ENCODE peak calls at places on chromosomes 12 and 14, in ten cellular contexts. W is transverse colon, S is HCT116, L is iPS DF 6.9, N is HepG2, B is dorsolateral prefrontal cortex, G is aorta, Z is left ventricle myocardium inferior, F is Peyer's patch, H is tibial artery. J is an unnamed sample. For H3K27me3, the result is how much of the 10 kb centered on the place peaks cover.

GRCh38 chr14:87810711-87811110 is 182.3 kb downstream of the GALC start:
- DNase-seq in W (no peak), F (no peak), B (no peak), H (no peak), N (no peak), S (no peak), Z (no peak), L (no peak), G (no peak), J (no peak)

GRCh38 chr12:6171409-6172015 is 28.7 kb upstream of the CD9 start:
- DNase-seq in B (no peak), S (no peak), N (no peak), G (no peak), W (no peak), Z (peak), F (peak), L (no peak), H (peak), J (peak)

GRCh38 chr14:54773171-54774006 is 129.2 kb downstream of the GCH1 start:
- DNase-seq in S (peak), N (peak), G (peak), Z (peak), B (peak), W (peak), L (peak), F (peak), H (peak), J (peak)

GRCh38 chr12:113140706-113141105 is 5.1 kb upstream of the RASAL1 start:
- DNase-seq in G (no peak), L (no peak), B (no peak), W (no peak), S (no peak), Z (no peak), H (no peak), F (no peak), N (no peak), J (no peak)

GRCh38 chr14:75711134-75711795 is 50.2 kb downstream of the TTLL5 start:
- DNase-seq in L (no peak), B (no peak), G (no peak), W (no peak), Z (no peak), S (peak), F (no peak), N (peak), H (no peak), J (no peak)

GRCh38 chr14:42140001-42140400 is 533.3 kb downstream of the LRFN5 start:
- DNase-seq in H (no peak), Z (no peak), W (no peak), B (no peak), G (no peak), S (no peak), N (no peak), L (no peak), F (no peak), J (no peak)

GRCh38 chr12:7376196-7376595 is 67.8 kb downstream of the CD163L1 start:
- DNase-seq in L (no peak), B (no peak), H (no peak), F (no peak), W (no peak), N (no peak), G (no peak), Z (no peak), S (no peak), J (no peak)

GRCh38 chr12:1836854-1837411 is 16.6 kb downstream of the LRTM2 start:
- DNase-seq in G (peak), L (no peak), N (peak), Z (no peak), H (no peak), W (no peak), F (no peak), B (peak), S (no peak), J (no peak)

GRCh38 chr12:46475972-46476645 is 103.5 kb upstream of the SLC38A2 start:
- DNase-seq in B (no peak), W (no peak), Z (no peak), L (no peak), F (no peak), H (no peak), S (no peak), G (no peak), N (no peak), J (no peak)

GRCh38 chr12:1552171-1552570 is 42.2 kb downstream of the FBXL14 start:
- DNase-seq in N (no peak), H (no peak), F (no peak), W (no peak), G (no peak), S (no peak), L (no peak), B (no peak), Z (no peak), J (no peak)

GRCh38 chr12:70830221-70831061 is 90.1 kb downstream of the PTPRR start:
- DNase-seq in S (no peak), N (no peak), G (no peak), B (no peak), Z (no peak), H (no peak), F (no peak), L (no peak), W (no peak), J (no peak)

GRCh38 chr14:79543966-79544365 is 667.3 kb downstream of the DIO2 start:
- DNase-seq in B (no peak), H (no peak), F (no peak), N (no peak), G (no peak), S (no peak), W (no peak), Z (no peak), L (peak), J (no peak)

GRCh38 chr14:73764881-73765280 is 50.7 kb upstream of the PNMA1 start:
- DNase-seq in L (no peak), F (peak), S (no peak), N (no peak), W (peak), Z (peak), B (no peak), H (peak), G (peak), J (peak)

GRCh38 chr12:92197815-92198214 is 52.2 kb upstream of the BTG1 start:
- DNase-seq in F (no peak), B (no peak), L (no peak), W (no peak), Z (no peak), G (no peak), N (no peak), H (no peak), S (no peak), J (no peak)

GRCh38 chr14:73729556-73730265 is 15.5 kb upstream of the PNMA1 start:
- DNase-seq in Z (no peak), H (peak), B (no peak), G (no peak), S (no peak), L (no peak), N (no peak), W (no peak), F (no peak), J (peak)

GRCh38 chr14:93430889-93431670 is at the start of gene UNC79:
- DNase-seq in L (peak), W (no peak), G (no peak), B (peak), Z (no peak), S (no peak), F (no peak), H (no peak), N (no peak), J (peak)

GRCh38 chr14:43252866-43253265 is 1254.2 kb downstream of the FSCB start:
- DNase-seq in W (no peak), Z (no peak), G (no peak), N (no peak), H (no peak), S (no peak), L (no peak), B (no peak), F (no peak), J (no peak)

GRCh38 chr14:26811756-26812305 is 214.0 kb upstream of the NOVA1 start:
- DNase-seq in S (no peak), F (no peak), W (no peak), H (no peak), Z (no peak), L (no peak), B (no peak), G (no peak), N (no peak), J (no peak)

GRCh38 chr14:76261371-76261811 is 109.7 kb downstream of the GPATCH2L start:
- DNase-seq in B (no peak), S (no peak), N (no peak), L (no peak), F (no peak), G (no peak), H (no peak), W (no peak), Z (no peak), J (no peak)

GRCh38 chr14:102427642-102428041 is 64.9 kb downstream of the TECPR2 start:
- DNase-seq in S (no peak), N (no peak), H (no peak), G (no peak), Z (no peak), W (no peak), F (no peak), B (no peak), L (no peak), J (no peak)

GRCh38 chr14:95465358-95465757 is 51.1 kb downstream of the SYNE3 start:
- DNase-seq in B (no peak), H (no peak), W (no peak), S (no peak), F (no peak), G (no peak), Z (no peak), L (no peak), N (no peak), J (no peak)

GRCh38 chr12:55072093-55072492 is 52.3 kb downstream of the NEUROD4 start:
- DNase-seq in S (peak), W (peak), G (peak), F (peak), H (no peak), Z (peak), N (peak), B (peak), L (peak), J (peak)

GRCh38 chr12:57473886-57474285 is 5.8 kb downstream of the ARHGAP9 start:
- DNase-seq in W (no peak), B (no peak), N (no peak), L (no peak), G (no peak), Z (no peak), F (no peak), S (no peak), H (no peak), J (no peak)
- H3K27me3 ChIP-seq in W (half or more), B (under half), N (half or more), L (under half), G (under half), Z (half or more), F (under half), S (under half), H (under half), J (under half)

GRCh38 chr12:107317751-107318553 is 224.6 kb upstream of the CRY1 start:
- DNase-seq in G (peak), N (peak), B (peak), Z (peak), S (peak), F (peak), W (peak), L (no peak), H (peak), J (peak)
- H3K27me3 ChIP-seq in G (under half), N (under half), B (under half), Z (half or more), S (under half), F (under half), W (half or more), L (under half), H (under half), J (under half)

GRCh38 chr14:24355009-24355408 is 13.0 kb upstream of the NFATC4 start:
- DNase-seq in Z (no peak), W (no peak), B (no peak), F (no peak), S (no peak), L (no peak), N (no peak), H (no peak), G (no peak), J (no peak)

GRCh38 chr14:24351517-24351916 is 11.7 kb upstream of the RIPK3 start:
- DNase-seq in B (no peak), W (no peak), Z (no peak), G (peak), N (no peak), S (no peak), F (no peak), L (no peak), H (no peak), J (no peak)

GRCh38 chr14:24353551-24354529 is 14.0 kb upstream of the RIPK3 start:
- DNase-seq in Z (no peak), L (no peak), N (peak), H (no peak), S (no peak), F (peak), W (peak), B (no peak), G (no peak), J (no peak)

GRCh38 chr14:24360281-24360680 is 7.7 kb upstream of the NFATC4 start:
- DNase-seq in H (no peak), F (no peak), B (no peak), Z (no peak), L (no peak), S (no peak), W (no peak), N (no peak), G (no peak), J (no peak)

DNA sequence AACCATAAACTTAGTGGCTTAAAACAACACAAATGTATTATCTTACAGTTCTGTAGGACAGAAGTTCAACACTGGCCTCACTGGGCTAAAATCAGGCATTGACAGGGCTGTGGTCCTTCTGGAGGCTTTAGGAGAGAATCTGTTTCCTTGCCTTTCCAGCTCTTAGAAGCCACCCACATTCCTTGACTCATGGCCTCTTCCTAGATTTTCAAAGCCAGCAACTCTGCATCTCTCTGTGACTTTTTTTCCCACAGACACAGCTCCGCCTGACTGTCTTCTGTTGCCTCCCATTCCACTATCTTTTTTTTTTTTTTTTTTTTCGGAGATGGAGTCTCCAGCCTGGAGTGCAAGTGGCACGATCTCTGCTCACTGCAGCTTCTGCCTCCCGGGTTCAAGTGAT is 11.8 kb upstream of the NFATC4 start:
- DNase-seq in F (no peak), Z (no peak), N (no peak), H (no peak), L (no peak), B (no peak), S (no peak), G (no peak), W (no peak), J (no peak)
- H3K27me3 ChIP-seq in F (under half), Z (under half), N (under half), H (under half), L (under half), B (under half), S (under half), G (under half), W (under half), J (under half)

GRCh38 chr12:132319991-132320570 is 9.3 kb downstream of the GALNT9 start:
- DNase-seq in W (no peak), N (no peak), L (no peak), G (peak), S (no peak), H (no peak), Z (no peak), F (no peak), B (peak), J (peak)
- H3K27me3 ChIP-seq in W (under half), N (half or more), L (under half), G (under half), S (under half), H (under half), Z (half or more), F (under half), B (under half), J (under half)

GRCh38 chr12:130157998-130158774 is 4.1 kb upstream of the FZD10 start:
- DNase-seq in Z (no peak), H (no peak), F (no peak), B (no peak), G (no peak), W (no peak), S (no peak), N (no peak), L (no peak), J (no peak)

GRCh38 chr12:130153803-130154202 is 8.5 kb upstream of the FZD10 start:
- DNase-seq in N (no peak), S (no peak), F (no peak), W (no peak), G (no peak), H (peak), L (no peak), B (no peak), Z (no peak), J (no peak)

GRCh38 chr12:130154276-130154675 is 8.0 kb upstream of the FZD10 start:
- DNase-seq in S (no peak), Z (no peak), H (peak), L (no peak), F (no peak), G (no peak), N (no peak), B (no peak), W (no peak), J (no peak)

GRCh38 chr12:130156652-130157275 is 5.5 kb upstream of the FZD10 start:
- DNase-seq in S (no peak), N (no peak), L (no peak), Z (no peak), G (no peak), B (no peak), W (no peak), F (no peak), H (no peak), J (no peak)

GRCh38 chr12:130155416-130156073 is 6.7 kb upstream of the FZD10 start:
- DNase-seq in B (no peak), S (no peak), G (no peak), W (no peak), H (peak), L (no peak), N (no peak), Z (no peak), F (no peak), J (no peak)
- H3K27me3 ChIP-seq in B (half or more), S (under half), G (under half), W (under half), H (under half), L (under half), N (half or more), Z (half or more), F (under half), J (under half)

GRCh38 chr12:94874086-94874985 is 129.2 kb downstream of the NDUFA12 start:
- DNase-seq in F (no peak), W (no peak), B (peak), N (no peak), Z (no peak), L (no peak), H (no peak), S (no peak), G (no peak), J (no peak)

GRCh38 chr12:94872671-94873367 is 130.7 kb downstream of the NDUFA12 start:
- DNase-seq in F (no peak), G (no peak), W (no peak), N (no peak), Z (no peak), B (peak), L (no peak), S (no peak), H (no peak), J (peak)

GRCh38 chr12:94875525-94875924 is 128.0 kb downstream of the NDUFA12 start:
- DNase-seq in N (peak), W (no peak), L (no peak), H (no peak), B (peak), S (peak), G (no peak), F (no peak), Z (no peak), J (no peak)

GRCh38 chr12:94873368-94874085 is 130.0 kb downstream of the NDUFA12 start:
- DNase-seq in L (no peak), Z (peak), F (no peak), H (no peak), W (peak), N (no peak), G (no peak), B (peak), S (no peak), J (peak)

GRCh38 chr12:94874986-94875312 is 128.5 kb downstream of the NDUFA12 start:
- DNase-seq in L (no peak), B (peak), G (no peak), W (no peak), Z (no peak), H (no peak), N (no peak), F (no peak), S (no peak), J (no peak)
- H3K27me3 ChIP-seq in L (under half), B (under half), G (under half), W (half or more), Z (half or more), H (under half), N (under half), F (under half), S (under half), J (under half)

DNA sequence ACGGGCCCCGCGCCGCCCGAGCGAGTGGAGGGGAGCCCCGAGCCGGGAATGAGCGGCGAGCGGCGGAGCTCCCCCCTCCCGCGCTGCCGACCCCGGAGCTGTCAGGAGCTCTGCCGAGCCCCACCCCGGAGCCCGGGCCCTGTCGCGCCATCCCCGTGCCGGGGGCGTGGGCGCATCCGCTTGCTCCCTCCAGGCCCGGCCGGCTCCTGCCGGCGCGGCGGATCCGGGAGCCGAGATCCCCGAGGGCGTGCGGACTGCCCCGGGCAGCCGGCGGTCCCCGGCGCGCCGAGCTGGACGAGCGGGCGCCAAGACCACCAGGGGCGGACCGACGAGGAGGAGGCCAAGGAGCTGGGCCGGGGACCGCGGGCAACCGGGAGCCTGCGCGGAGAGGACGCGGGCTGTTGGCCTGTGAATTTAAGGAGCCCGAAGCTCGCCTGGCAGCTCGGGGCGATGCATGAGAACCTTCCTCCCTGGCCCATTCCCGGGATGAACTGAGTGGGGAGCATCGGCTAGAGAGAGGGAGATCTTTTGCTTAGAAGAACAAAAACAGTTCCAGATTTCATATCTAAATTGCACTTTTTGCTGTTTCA is 2.0 kb downstream of the PTHLH start:
- DNase-seq in Z (no peak), L (no peak), G (peak), H (no peak), S (no peak), W (no peak), B (no peak), N (no peak), F (peak), J (no peak)
- H3K27me3 ChIP-seq in Z (half or more), L (half or more), G (under half), H (under half), S (under half), W (half or more), B (half or more), N (half or more), F (under half), J (under half)

DNA sequence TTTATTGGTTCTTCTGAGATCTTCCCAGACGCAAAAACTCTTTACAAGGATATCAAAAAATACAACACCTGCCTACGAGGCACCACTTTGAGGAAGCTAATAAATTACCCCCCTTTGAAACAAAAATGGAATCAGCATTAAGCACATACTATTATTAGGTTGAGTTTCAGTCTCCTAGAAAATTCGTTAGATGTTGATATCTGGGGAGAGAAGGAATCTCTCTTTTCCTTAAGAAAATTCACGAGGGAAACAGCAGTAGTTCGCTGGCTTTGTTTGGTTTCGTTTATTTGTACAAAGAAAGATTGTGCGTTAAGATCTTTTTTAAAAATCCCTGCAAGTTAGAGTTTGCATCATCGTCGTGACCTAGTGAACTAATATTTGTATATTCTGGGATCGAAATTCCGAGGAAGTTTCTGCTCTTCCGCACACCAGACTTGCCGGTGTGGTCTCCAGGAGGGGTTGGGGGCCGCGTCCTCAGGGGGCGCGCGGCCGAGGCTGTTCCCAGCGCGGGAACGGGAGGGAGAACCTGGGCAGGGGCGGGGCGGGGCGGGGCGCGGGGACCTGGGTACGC is 12.1 kb downstream of the NKX2-1 start:
- DNase-seq in B (no peak), L (no peak), N (no peak), W (no peak), S (no peak), H (no peak), G (no peak), F (no peak), Z (no peak), J (no peak)
- H3K27me3 ChIP-seq in B (half or more), L (half or more), N (half or more), W (half or more), S (under half), H (under half), G (under half), F (half or more), Z (half or more), J (under half)

DNA sequence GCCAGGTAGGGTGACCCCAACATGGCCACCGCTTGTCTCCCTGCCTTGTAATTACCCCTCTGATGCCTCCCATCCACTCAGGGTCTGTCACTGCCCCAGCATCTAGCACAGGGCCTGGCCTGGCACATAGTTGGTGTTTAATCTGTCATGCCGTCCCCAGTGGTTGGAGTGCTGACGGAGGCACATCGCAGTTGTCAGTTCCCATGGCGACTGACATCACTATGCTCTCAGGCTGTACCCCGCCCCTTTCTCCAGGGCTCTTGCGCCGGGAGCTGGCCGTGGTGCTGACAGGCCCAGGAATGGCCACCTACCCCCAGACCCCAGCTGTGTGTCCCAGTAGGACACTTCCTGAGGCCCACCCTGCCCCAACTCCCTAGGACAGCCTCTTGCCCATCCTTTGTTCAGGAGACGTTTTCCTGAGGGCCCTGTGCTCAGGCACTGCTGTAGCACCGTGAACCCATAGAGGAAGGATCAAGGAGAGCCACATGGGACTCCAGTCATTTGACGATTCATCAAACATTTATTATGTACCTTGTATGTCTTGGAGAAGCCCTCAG is 23.0 kb downstream of the FAM222A start:
- DNase-seq in G (peak), B (no peak), S (no peak), F (peak), W (no peak), L (peak), Z (peak), N (peak), H (peak), J (peak)
- H3K27me3 ChIP-seq in G (under half), B (under half), S (under half), F (under half), W (under half), L (under half), Z (under half), N (under half), H (under half), J (under half)